ENCODE peak calls at places on chromosomes 7 and 10, in eight cellular contexts. X, F, R, E, Y, D, P and W are unnamed samples.

GRCh38 chr10:71080381-71081228 is 131.8 kb upstream of the UNC5B start:
- DNase-seq in X (peak; percentile 39), F (no peak), R (no peak), E (no peak), Y (no peak), D (no peak), P (no peak), W (no peak)

GRCh38 chr10:122861724-122862161 is 16.1 kb upstream of the CUZD1 start:
- DNase-seq in X (no peak), F (no peak), R (peak; percentile 77), E (no peak), Y (peak; percentile 24), D (no peak), P (no peak), W (no peak)

GRCh38 chr10:89926736-89927135 is 225.3 kb downstream of the KIF20B start:
- DNase-seq in X (no peak), F (no peak), R (no peak), E (no peak), Y (no peak), D (no peak), P (no peak), W (no peak)

GRCh38 chr10:129402459-129402858 is 64.6 kb upstream of the MGMT start:
- DNase-seq in X (no peak), F (no peak), R (no peak), E (no peak), Y (no peak), D (no peak), P (no peak), W (no peak)

GRCh38 chr7:155280446-155281410 is 16.9 kb upstream of the INSIG1 start:
- DNase-seq in X (no peak), F (no peak), R (no peak), E (no peak), Y (peak; percentile 44), D (no peak), P (no peak), W (no peak)

GRCh38 chr7:106915873-106916272 is 50.8 kb downstream of the PIK3CG start:
- DNase-seq in X (no peak), F (no peak), R (no peak), E (peak; percentile 62), Y (no peak), D (peak; percentile 49), P (no peak), W (no peak)

GRCh38 chr10:49131507-49132385 is 2.1 kb downstream of the FAM170B start:
- DNase-seq in X (no peak), F (no peak), R (no peak), E (no peak), Y (no peak), D (no peak), P (no peak), W (no peak)

GRCh38 chr10:26909753-26910152 is 49.0 kb upstream of the ABI1 start:
- DNase-seq in X (no peak), F (no peak), R (no peak), E (no peak), Y (no peak), D (no peak), P (no peak), W (no peak)

GRCh38 chr7:4015371-4015770 is 666.7 kb upstream of the FOXK1 start:
- DNase-seq in X (no peak), F (no peak), R (no peak), E (no peak), Y (no peak), D (no peak), P (no peak), W (no peak)

GRCh38 chr10:55892276-55892675 is 468.8 kb downstream of the ZWINT start:
- DNase-seq in X (no peak), F (no peak), R (no peak), E (no peak), Y (no peak), D (no peak), P (no peak), W (no peak)

GRCh38 chr7:106139253-106140251 is 27.4 kb upstream of the SYPL1 start:
- DNase-seq in X (peak; percentile 92), F (no peak), R (peak; percentile 52), E (no peak), Y (no peak), D (no peak), P (peak; percentile 37), W (no peak)

GRCh38 chr10:70652761-70653657 is 19.3 kb upstream of the ADAMTS14 start:
- DNase-seq in X (peak; percentile 84), F (no peak), R (peak; percentile 98), E (no peak), Y (peak; percentile 73), D (no peak), P (peak; percentile 49), W (no peak)

GRCh38 chr7:152424348-152425108 is 11.3 kb downstream of the KMT2C start:
- DNase-seq in X (no peak), F (no peak), R (peak; percentile 57), E (no peak), Y (peak; percentile 57), D (no peak), P (no peak), W (no peak)

GRCh38 chr7:29249860-29250259 is 55.3 kb downstream of the CHN2 start:
- DNase-seq in X (no peak), F (no peak), R (no peak), E (no peak), Y (no peak), D (no peak), P (no peak), W (no peak)

GRCh38 chr10:122342293-122343134 is 32.0 kb upstream of the PLEKHA1 start:
- DNase-seq in X (no peak), F (no peak), R (peak; percentile 51), E (peak; percentile 58), Y (peak; percentile 46), D (peak; percentile 55), P (no peak), W (peak; percentile 2)

GRCh38 chr10:128695931-128696330 is 569.7 kb upstream of the MKI67 start:
- DNase-seq in X (no peak), F (no peak), R (no peak), E (no peak), Y (no peak), D (no peak), P (no peak), W (no peak)

GRCh38 chr7:18408868-18409267 is 86.7 kb upstream of the HDAC9 start:
- DNase-seq in X (no peak), F (no peak), R (no peak), E (no peak), Y (no peak), D (no peak), P (no peak), W (no peak)

GRCh38 chr10:128121750-128122412 is 4.3 kb downstream of the MKI67 start:
- DNase-seq in X (no peak), F (no peak), R (no peak), E (no peak), Y (no peak), D (no peak), P (no peak), W (no peak)

GRCh38 chr10:47060356-47060755 is 149.1 kb downstream of the PTPN20 start:
- DNase-seq in X (peak; percentile 26), F (no peak), R (no peak), E (no peak), Y (no peak), D (no peak), P (no peak), W (no peak)

GRCh38 chr10:47063858-47064257 is 152.6 kb downstream of the PTPN20 start:
- DNase-seq in X (no peak), F (no peak), R (no peak), E (no peak), Y (no peak), D (no peak), P (no peak), W (peak; percentile 56)

GRCh38 chr10:47060993-47061500 is 149.8 kb downstream of the PTPN20 start:
- DNase-seq in X (peak; percentile 39), F (no peak), R (no peak), E (no peak), Y (no peak), D (no peak), P (no peak), W (no peak)

GRCh38 chr10:47061776-47062175 is 150.5 kb downstream of the PTPN20 start:
- DNase-seq in X (peak; percentile 39), F (no peak), R (no peak), E (no peak), Y (no peak), D (no peak), P (no peak), W (no peak)

DNA sequence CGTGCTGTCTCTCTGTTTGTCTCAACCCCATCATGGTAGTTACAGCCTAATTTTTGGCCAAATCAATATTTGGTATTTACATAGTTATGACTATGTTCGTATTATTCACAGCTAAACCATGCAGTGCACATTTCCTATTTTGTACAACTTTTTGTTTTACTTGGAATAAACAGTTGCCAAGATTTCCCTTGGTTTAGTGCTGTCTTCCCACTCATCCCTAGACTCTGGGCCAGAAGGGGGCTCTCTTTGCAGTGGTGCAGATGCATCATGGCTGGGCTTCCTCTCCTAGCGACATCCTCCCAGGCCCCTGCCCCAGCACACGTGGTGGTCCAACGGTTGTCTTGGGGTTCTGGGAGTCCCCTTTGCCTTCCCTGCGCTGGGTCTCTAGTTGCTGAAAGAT is 151.6 kb downstream of the PTPN20 start:
- DNase-seq in X (peak; percentile 40), F (no peak), R (peak; percentile 56), E (no peak), Y (no peak), D (no peak), P (no peak), W (no peak)
- TF ChIP-seq CTCF in X (no peak), F (no peak), R (peak; percentile 31), E (no peak), Y (peak; percentile 15), D (no peak), P (no peak), W (peak; percentile 19)

GRCh38 chr10:95480102-95480900 is 80.9 kb downstream of the SORBS1 start:
- DNase-seq in X (peak; percentile 77), F (no peak), R (no peak), E (no peak), Y (peak; percentile 19), D (no peak), P (no peak), W (no peak)
- TF ChIP-seq CTCF in X (peak; percentile 11), F (no peak), R (no peak), E (no peak), Y (peak; percentile 86), D (no peak), P (peak; percentile 6), W (no peak)

GRCh38 chr10:80697926-80698325 is 160.2 kb downstream of the SH2D4B start:
- DNase-seq in X (no peak), F (no peak), R (no peak), E (no peak), Y (no peak), D (no peak), P (no peak), W (no peak)
- TF ChIP-seq CTCF in X (no peak), F (no peak), R (no peak), E (no peak), Y (no peak), D (no peak), P (no peak), W (no peak)

GRCh38 chr10:25382029-25382810 is 207.4 kb downstream of the GPR158 start:
- DNase-seq in X (no peak), F (no peak), R (no peak), E (no peak), Y (no peak), D (no peak), P (no peak), W (no peak)

GRCh38 chr10:25388188-25388861 is 213.5 kb downstream of the GPR158 start:
- DNase-seq in X (no peak), F (no peak), R (no peak), E (no peak), Y (no peak), D (no peak), P (no peak), W (no peak)

GRCh38 chr10:25388862-25389206 is 214.0 kb downstream of the GPR158 start:
- DNase-seq in X (no peak), F (no peak), R (no peak), E (no peak), Y (no peak), D (no peak), P (no peak), W (no peak)

GRCh38 chr10:25384618-25385017 is 209.8 kb downstream of the GPR158 start:
- DNase-seq in X (no peak), F (no peak), R (no peak), E (no peak), Y (no peak), D (no peak), P (no peak), W (peak; percentile 66)
- TF ChIP-seq CTCF in X (no peak), F (no peak), R (no peak), E (no peak), Y (no peak), D (no peak), P (no peak), W (no peak)